ENCODE peak calls at places on chromosomes 12 and 14, in four cellular contexts. I is Daoy, S is H9, B is GM10248. O is an unnamed sample.

GRCh38 chr14:31927348-31927826 is 149.7 kb upstream of the ARHGAP5 start:
- DNase-seq in I (peak), S (peak), B (no peak), O (peak)

GRCh38 chr14:26841920-26842741 is 244.3 kb upstream of the NOVA1 start:
- DNase-seq in I (peak), S (no peak), B (no peak), O (peak)

GRCh38 chr14:30369531-30370180 is 189.3 kb upstream of the G2E3 start:
- DNase-seq in B (no peak), I (no peak), S (no peak), O (no peak)

GRCh38 chr12:93200291-93200917 is 177.3 kb upstream of the NUDT4 start:
- DNase-seq in B (peak), S (no peak), I (no peak), O (no peak)

GRCh38 chr12:115129727-115130126 is 445.8 kb upstream of the TBX3 start:
- DNase-seq in I (no peak), B (no peak), S (no peak), O (no peak)

GRCh38 chr12:12506541-12506940 is 56.1 kb downstream of the DUSP16 start:
- DNase-seq in S (no peak), I (no peak), B (no peak), O (no peak)

GRCh38 chr14:91911474-91912032 is 35.9 kb downstream of the FBLN5 start:
- DNase-seq in S (peak), B (peak), I (peak), O (no peak)

GRCh38 chr12:126191037-126191891 is 1126.0 kb downstream of the AACS start:
- DNase-seq in I (peak), B (no peak), S (peak), O (no peak)

GRCh38 chr12:64160021-64160717 is 61.9 kb downstream of the KICS2 start:
- DNase-seq in I (no peak), S (no peak), B (no peak), O (no peak)

GRCh38 chr12:67151891-67152290 is 117.3 kb upstream of the CAND1 start:
- DNase-seq in B (no peak), I (no peak), S (no peak), O (no peak)

GRCh38 chr14:64702493-64703392 is 1.5 kb upstream of the PLEKHG3 start:
- DNase-seq in S (peak), B (no peak), I (no peak), O (no peak)

GRCh38 chr14:101958418-101959185 is 5.8 kb upstream of the DYNC1H1 start:
- DNase-seq in I (no peak), S (no peak), B (no peak), O (no peak)

O was measured in amniotic stem cell.